ENCODE peak calls at places on chromosomes 4 and X, in four cellular contexts. A is Caco-2; Z is CD8-positive, alpha-beta memory T cell; G is body of pancreas. T is an unnamed sample.

GRCh38 chr4:98577956-98578355 is 80.5 kb downstream of the TSPAN5 start:
- DNase-seq in G (no peak), A (no peak), Z (no peak), T (no peak)

GRCh38 chr4:1635452-1635851 is 48.7 kb downstream of the FAM53A start:
- DNase-seq in A (no peak), G (no peak), Z (no peak), T (no peak)

GRCh38 chr4:150501983-150502382 is 80.0 kb upstream of the MAB21L2 start:
- DNase-seq in Z (no peak), G (no peak), A (no peak), T (no peak)

GRCh38 chr4:73648478-73648877 is 28.2 kb upstream of the RASSF6 start:
- DNase-seq in G (no peak), Z (no peak), A (no peak), T (no peak)

GRCh38 chr4:10694826-10695209 is 10.2 kb upstream of the CLNK start:
- DNase-seq in A (no peak), Z (no peak), G (no peak), T (no peak)

GRCh38 chr4:140220053-140220452 is 66.1 kb upstream of the MAML3 start:
- DNase-seq in A (no peak), Z (no peak), G (no peak), T (no peak)

GRCh38 chrX:35919536-35920309 is at the start of gene CFAP47:
- DNase-seq in Z (no peak), A (no peak), G (peak; percentile 79), T (no peak)

GRCh38 chrX:118974908-118975671 is 672 bp downstream of the LONRF3 start:
- DNase-seq in A (peak; percentile 35), Z (peak; percentile 58), G (peak; percentile 67), T (peak; percentile 52)

GRCh38 chr4:159158989-159159388 is 56.1 kb downstream of the RAPGEF2 start:
- DNase-seq in Z (no peak), A (no peak), G (no peak), T (no peak)

GRCh38 chr4:27861381-27861787 is 1000.7 kb downstream of the STIM2 start:
- DNase-seq in A (no peak), G (peak; percentile 36), Z (no peak), T (no peak)

DNA sequence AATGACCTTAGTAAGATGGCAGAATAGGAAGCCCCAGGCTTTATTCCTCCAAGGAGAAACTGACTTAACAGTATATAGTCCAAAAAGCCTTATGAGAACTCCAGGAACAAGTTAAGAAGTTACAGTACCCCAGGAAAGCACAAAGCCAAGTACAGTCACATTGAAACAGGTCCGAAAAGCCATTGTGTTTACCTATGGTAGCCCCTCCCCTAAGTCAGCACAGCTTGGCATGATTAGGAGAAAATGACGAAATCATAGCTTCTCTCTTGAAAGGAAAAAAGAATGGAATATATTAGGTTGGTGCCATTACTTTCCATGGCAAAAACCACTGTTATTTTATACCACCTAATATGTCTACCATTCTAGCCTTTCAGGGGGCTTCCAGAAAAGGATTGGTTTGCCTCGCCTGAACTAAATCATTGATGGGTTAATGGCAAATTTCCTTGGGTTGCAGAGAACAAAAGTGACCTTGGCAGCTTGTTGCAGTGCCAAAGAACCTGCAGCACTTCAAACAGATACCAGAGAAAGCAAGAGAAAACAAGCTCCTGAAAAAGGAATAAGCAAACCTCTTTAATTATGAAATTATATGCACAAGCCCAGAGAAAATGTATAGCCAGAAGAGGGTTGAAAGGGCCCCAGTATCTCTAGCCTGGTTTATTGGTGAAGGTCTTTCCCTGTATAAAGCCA is 130.6 kb downstream of the PTCHD1 start:
- DNase-seq in Z (no peak), A (no peak), G (peak; percentile 49), T (no peak)
- H3K9me3 ChIP-seq in Z (peaks cover 3% of the 10 kb centered on the region), A (no peaks in the 10 kb centered on the region), G (no peaks in the 10 kb centered on the region), T (peaks cover 8% of the 10 kb centered on the region)

GRCh38 chr4:386708-387105 is 49.1 kb downstream of the ZNF141 start:
- DNase-seq in G (no peak), A (no peak), Z (no peak), T (no peak)
- H3K9me3 ChIP-seq in G (peaks cover 19% of the 10 kb centered on the region), A (peaks cover 3% of the 10 kb centered on the region), Z (peaks cover 46% of the 10 kb centered on the region), T (peaks cover 26% of the 10 kb centered on the region)

GRCh38 chr4:175109933-175110332 is 191.8 kb downstream of the ADAM29 start:
- DNase-seq in A (no peak), G (no peak), Z (no peak), T (no peak)
- H3K9me3 ChIP-seq in A (no peaks in the 10 kb centered on the region), G (no peaks in the 10 kb centered on the region), Z (peaks cover 6% of the 10 kb centered on the region), T (no peaks in the 10 kb centered on the region)

DNA sequence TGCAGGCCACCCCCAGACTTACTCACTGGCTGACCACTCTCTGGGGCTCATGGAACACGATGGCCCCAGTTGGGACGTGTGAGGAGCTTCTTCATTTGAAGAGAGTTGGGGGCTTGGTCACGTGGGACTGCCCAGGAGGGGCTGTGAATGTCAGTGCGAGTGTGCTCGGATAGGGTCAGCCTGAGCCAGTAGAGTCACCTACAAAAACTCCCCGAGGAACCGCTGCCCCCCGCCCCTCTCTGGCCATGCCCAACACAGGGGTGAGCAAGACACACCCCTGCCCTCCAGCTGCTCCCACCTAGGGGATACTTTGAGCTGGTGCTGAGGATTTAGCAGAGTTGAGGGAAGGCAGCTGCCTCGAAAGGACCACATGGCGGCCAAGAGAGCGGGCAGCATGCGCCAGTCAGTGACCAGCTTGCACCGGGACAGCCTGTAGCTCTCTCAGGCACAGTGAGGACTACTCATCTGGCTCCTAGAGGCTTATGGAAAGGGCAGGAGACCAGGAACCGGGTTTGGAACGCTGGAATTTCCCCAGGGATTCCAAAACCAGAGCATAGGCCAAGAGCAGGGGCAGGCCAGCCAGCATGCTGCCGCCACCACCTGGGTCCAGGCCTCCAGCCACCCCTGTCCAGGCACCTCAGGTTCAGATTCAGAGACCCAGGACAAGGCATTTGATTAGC is 8.4 kb downstream of the PNMA6E start:
- DNase-seq in G (no peak), A (no peak), Z (no peak), T (no peak)
- H3K9me3 ChIP-seq in G (no peaks in the 10 kb centered on the region), A (no peaks in the 10 kb centered on the region), Z (no peaks in the 10 kb centered on the region), T (no peaks in the 10 kb centered on the region)

GRCh38 chr4:92021203-92021602 is 282.6 kb upstream of the GRID2 start:
- DNase-seq in G (no peak), Z (no peak), A (no peak), T (no peak)
- H3K9me3 ChIP-seq in G (no peaks in the 10 kb centered on the region), Z (no peaks in the 10 kb centered on the region), A (peaks cover 3% of the 10 kb centered on the region), T (no peaks in the 10 kb centered on the region)

GRCh38 chr4:28976369-28976768 is 1743.8 kb upstream of the PCDH7 start:
- DNase-seq in G (no peak), A (no peak), Z (no peak), T (no peak)
- H3K9me3 ChIP-seq in G (no peaks in the 10 kb centered on the region), A (no peaks in the 10 kb centered on the region), Z (no peaks in the 10 kb centered on the region), T (peaks cover 3% of the 10 kb centered on the region)

GRCh38 chr4:110617095-110617494 is 5.8 kb downstream of the PITX2 start:
- DNase-seq in G (no peak), Z (no peak), A (no peak), T (no peak)
- H3K9me3 ChIP-seq in G (peaks cover 2% of the 10 kb centered on the region), Z (no peaks in the 10 kb centered on the region), A (no peaks in the 10 kb centered on the region), T (no peaks in the 10 kb centered on the region)

DNA sequence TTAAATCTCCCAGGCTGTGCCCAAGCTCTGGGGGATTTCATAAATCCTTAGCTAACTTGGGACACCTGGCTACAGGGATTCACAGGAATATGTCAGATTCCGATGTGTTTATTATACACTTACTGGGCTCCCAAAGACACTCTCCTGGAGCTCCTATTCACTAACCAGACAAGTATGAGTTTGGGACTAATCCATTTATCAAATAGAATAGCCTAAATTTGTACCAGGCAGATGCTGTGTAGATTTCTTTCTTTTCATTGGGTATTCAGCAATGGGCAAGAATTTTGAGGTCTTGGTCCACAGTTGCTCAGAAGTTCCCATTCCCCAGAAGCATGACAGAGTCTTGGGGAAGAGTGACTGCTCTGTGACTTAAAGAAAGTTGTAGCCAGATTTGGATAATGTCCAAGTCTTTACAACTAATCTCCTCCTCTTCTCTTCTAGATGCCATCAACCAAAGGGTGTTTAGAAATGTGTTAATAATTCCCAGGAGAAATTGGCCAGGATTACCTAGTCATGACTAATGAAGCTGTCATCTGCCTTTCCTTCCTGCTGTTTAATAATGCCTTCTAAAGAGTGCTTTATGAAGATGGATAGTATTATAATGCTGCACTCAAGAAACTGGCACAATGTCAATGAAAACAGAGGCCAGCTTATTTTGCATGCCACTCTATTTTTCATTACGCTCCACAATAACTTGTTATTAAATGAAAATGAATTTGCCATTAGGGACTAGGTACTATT is 120.9 kb downstream of the CHIC2 start:
- DNase-seq in Z (no peak), A (no peak), G (no peak), T (no peak)
- H3K9me3 ChIP-seq in Z (no peaks in the 10 kb centered on the region), A (peaks cover 13% of the 10 kb centered on the region), G (no peaks in the 10 kb centered on the region), T (no peaks in the 10 kb centered on the region)

GRCh38 chr4:104099141-104099540 is 379.4 kb upstream of the TACR3 start:
- DNase-seq in A (no peak), G (no peak), Z (no peak), T (no peak)

GRCh38 chr4:104093247-104093646 is 373.5 kb upstream of the TACR3 start:
- DNase-seq in G (no peak), A (no peak), Z (no peak), T (no peak)
- H3K9me3 ChIP-seq in G (no peaks in the 10 kb centered on the region), A (peaks cover 6% of the 10 kb centered on the region), Z (no peaks in the 10 kb centered on the region), T (no peaks in the 10 kb centered on the region)

GRCh38 chr4:44961001-44961755 is 234.8 kb upstream of the GNPDA2 start:
- DNase-seq in G (no peak), A (no peak), Z (no peak), T (no peak)
- H3K9me3 ChIP-seq in G (no peaks in the 10 kb centered on the region), A (no peaks in the 10 kb centered on the region), Z (no peaks in the 10 kb centered on the region), T (no peaks in the 10 kb centered on the region)

T was measured in T-helper 17 cell.